ENCODE peak calls at places on chromosomes 7 and 10, in seven cellular contexts. B, L, P, C, J, R and S are unnamed samples.

GRCh38 chr7:77991656-77992055 is 193.1 kb downstream of the PHTF2 start:
- DNase-seq in B (no peak), L (no peak), P (no peak), C (no peak), J (no peak), R (no peak), S (no peak)

GRCh38 chr7:35467456-35467978 is 213.6 kb upstream of the TBX20 start:
- DNase-seq in B (no peak), L (no peak), P (no peak), C (no peak), J (no peak), R (no peak), S (no peak)

GRCh38 chr10:84308481-84309304 is 19.7 kb upstream of the CCSER2 start:
- DNase-seq in B (peak), L (peak), P (peak), C (peak), J (no peak), R (no peak), S (peak)

GRCh38 chr7:13047061-13047460 is 359.6 kb downstream of the ARL4A start:
- DNase-seq in B (no peak), L (no peak), P (no peak), C (no peak), J (no peak), R (no peak), S (no peak)

GRCh38 chr10:17788646-17789045 is 20.5 kb upstream of the MRC1 start:
- DNase-seq in B (no peak), L (no peak), P (no peak), C (no peak), J (no peak), R (no peak), S (no peak)

GRCh38 chr7:143345428-143345900 is 17.0 kb downstream of the FAM131B start:
- DNase-seq in B (peak), L (peak), P (peak), C (peak), J (peak), R (peak), S (no peak)

GRCh38 chr10:58070964-58071363 is 196.7 kb downstream of the IPMK start:
- DNase-seq in B (no peak), L (no peak), P (no peak), C (no peak), J (no peak), R (no peak), S (no peak)

GRCh38 chr7:58087536-58088190 is 637.7 kb downstream of the ZNF716 start:
- DNase-seq in B (no peak), L (no peak), P (no peak), C (no peak), J (no peak), R (no peak), S (no peak)

GRCh38 chr7:95755277-95755934 is 16.9 kb upstream of the DYNC1I1 start:
- DNase-seq in B (no peak), L (no peak), P (no peak), C (no peak), J (no peak), R (no peak), S (no peak)

GRCh38 chr7:141468341-141468740 is 82.9 kb upstream of the AGK start:
- DNase-seq in B (no peak), L (no peak), P (no peak), C (no peak), J (no peak), R (no peak), S (no peak)

GRCh38 chr10:22693371-22693784 is 21.0 kb downstream of the PIP4K2A start:
- DNase-seq in B (peak), L (peak), P (peak), C (no peak), J (no peak), R (no peak), S (no peak)

GRCh38 chr7:42065942-42066341 is 171.1 kb downstream of the GLI3 start:
- DNase-seq in B (peak), L (no peak), P (no peak), C (no peak), J (no peak), R (no peak), S (no peak)

GRCh38 chr10:99854860-99855259 is 72.4 kb downstream of the ABCC2 start:
- DNase-seq in B (peak), L (peak), P (peak), C (peak), J (no peak), R (no peak), S (peak)

GRCh38 chr10:33524966-33525365 is 190.5 kb upstream of the NRP1 start:
- DNase-seq in B (peak), L (peak), P (peak), C (no peak), J (no peak), R (no peak), S (peak)

GRCh38 chr7:117082636-117083035 is 129.3 kb downstream of the ST7 start:
- DNase-seq in B (no peak), L (no peak), P (no peak), C (no peak), J (no peak), R (no peak), S (no peak)

GRCh38 chr7:22561356-22561755 is 61.4 kb upstream of the STEAP1B start:
- DNase-seq in B (peak), L (peak), P (peak), C (peak), J (peak), R (peak), S (peak)

GRCh38 chr7:151131622-151132293 is 35.7 kb downstream of the GBX1 start:
- DNase-seq in B (no peak), L (no peak), P (no peak), C (no peak), J (no peak), R (no peak), S (no peak)

GRCh38 chr7:146764458-146764857 is 647.9 kb downstream of the CNTNAP2 start:
- DNase-seq in B (no peak), L (no peak), P (no peak), C (no peak), J (no peak), R (no peak), S (no peak)

GRCh38 chr7:106112118-106112971 is at the start of gene SYPL1:
- DNase-seq in B (peak), L (peak), P (peak), C (peak), J (peak), R (peak), S (peak)

GRCh38 chr10:12469345-12469744 is 120.0 kb downstream of the CAMK1D start:
- DNase-seq in B (no peak), L (no peak), P (no peak), C (no peak), J (no peak), R (no peak), S (no peak)

GRCh38 chr7:132121987-132122386 is 454.3 kb downstream of the PLXNA4 start:
- DNase-seq in B (no peak), L (no peak), P (no peak), C (no peak), J (no peak), R (no peak), S (no peak)

GRCh38 chr7:450741-451140 is 68.9 kb downstream of the PDGFA start:
- DNase-seq in B (no peak), L (no peak), P (no peak), C (no peak), J (no peak), R (no peak), S (no peak)

GRCh38 chr7:39700932-39701331 is 77.6 kb downstream of the RALA start:
- DNase-seq in B (no peak), L (no peak), P (no peak), C (no peak), J (no peak), R (no peak), S (no peak)

GRCh38 chr10:131947631-131948347 is 33.9 kb downstream of the BNIP3 start:
- DNase-seq in B (peak), L (peak), P (peak), C (peak), J (peak), R (no peak), S (peak)

GRCh38 chr7:102284399-102284798 is 2.3 kb upstream of the SH2B2 start:
- DNase-seq in B (no peak), L (no peak), P (no peak), C (no peak), J (no peak), R (no peak), S (no peak)

GRCh38 chr7:36192050-36192824 is 39.2 kb downstream of the EEPD1 start:
- DNase-seq in B (peak), L (peak), P (peak), C (no peak), J (peak), R (no peak), S (peak)

GRCh38 chr10:86372119-86372784 is 5.7 kb upstream of the GRID1 start:
- DNase-seq in B (no peak), L (no peak), P (no peak), C (no peak), J (peak), R (no peak), S (no peak)

GRCh38 chr7:142123184-142123583 is 11.7 kb downstream of the MGAM2 start:
- DNase-seq in B (no peak), L (no peak), P (no peak), C (no peak), J (no peak), R (no peak), S (no peak)

GRCh38 chr10:124033887-124034218 is 59.5 kb downstream of the CHST15 start:
- DNase-seq in B (peak), L (peak), P (peak), C (no peak), J (no peak), R (no peak), S (no peak)

GRCh38 chr10:88852327-88852726 is 683 bp upstream of the ANKRD22 start:
- DNase-seq in B (no peak), L (no peak), P (no peak), C (no peak), J (no peak), R (peak), S (no peak)

GRCh38 chr10:25867321-25867720 is 66.7 kb upstream of the MYO3A start:
- DNase-seq in B (peak), L (no peak), P (peak), C (no peak), J (no peak), R (no peak), S (no peak)

GRCh38 chr10:91350651-91351081 is 59.5 kb upstream of the HECTD2 start:
- DNase-seq in B (peak), L (peak), P (peak), C (no peak), J (no peak), R (no peak), S (no peak)

DNA sequence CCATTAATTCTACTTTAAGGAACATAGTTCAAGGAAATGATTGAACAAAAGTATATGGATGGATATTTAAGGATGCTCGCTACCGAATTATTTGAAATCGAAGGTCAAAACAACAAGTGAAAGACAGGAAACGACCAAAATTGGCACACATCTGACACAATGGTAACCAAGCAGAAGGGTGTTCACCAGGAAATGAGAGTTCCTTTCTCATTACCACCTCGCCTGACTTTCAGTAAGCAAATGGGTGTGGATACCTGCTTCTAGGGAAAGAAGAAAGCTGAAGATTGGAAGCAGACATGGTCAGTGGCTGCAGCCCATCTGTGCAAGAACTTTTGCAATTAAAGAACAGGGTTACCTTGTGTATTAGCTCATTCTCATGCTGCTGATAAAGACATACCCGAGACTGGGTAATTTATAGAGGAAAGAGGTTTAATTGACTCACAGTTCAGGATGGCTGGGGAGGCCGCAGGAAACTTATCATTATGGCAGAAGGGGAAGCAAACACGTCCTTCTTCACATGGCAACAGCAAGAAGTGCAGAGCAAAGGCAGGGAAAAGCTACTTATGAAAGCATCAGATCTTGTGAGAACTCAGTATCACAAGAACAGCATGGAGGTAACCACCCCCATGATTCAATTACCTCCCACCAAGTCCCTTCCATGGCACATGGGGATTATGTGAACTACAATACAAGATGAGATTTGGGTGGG is 6.2 kb upstream of the TMEM273 start:
- DNase-seq in B (no peak), L (no peak), P (no peak), C (no peak), J (no peak), R (no peak), S (no peak)
- H3K4me3 ChIP-seq in B (no peak), L (no peak), P (no peak), C (no peak), J (no peak), R (no peak), S (no peak)

GRCh38 chr7:94612253-94612652 is 43.7 kb downstream of the SGCE start:
- DNase-seq in B (no peak), L (no peak), P (no peak), C (no peak), J (no peak), R (no peak), S (no peak)
- TF ChIP-seq CTCF in B (no peak), L (no peak), P (no peak), C (no peak), J (no peak), R (no peak), S (no peak)

GRCh38 chr7:101170617-101171441 is 5.5 kb upstream of the VGF start:
- DNase-seq in B (no peak), L (peak), P (no peak), C (no peak), J (peak), R (no peak), S (no peak)

GRCh38 chr7:101171442-101171837 is 6.1 kb upstream of the VGF start:
- DNase-seq in B (no peak), L (peak), P (no peak), C (no peak), J (peak), R (no peak), S (no peak)

GRCh38 chr7:101169110-101169837 is 3.9 kb upstream of the VGF start:
- DNase-seq in B (no peak), L (peak), P (no peak), C (no peak), J (no peak), R (no peak), S (no peak)

GRCh38 chr7:101168412-101169049 is 3.2 kb upstream of the VGF start:
- DNase-seq in B (no peak), L (no peak), P (no peak), C (no peak), J (peak), R (no peak), S (no peak)

DNA sequence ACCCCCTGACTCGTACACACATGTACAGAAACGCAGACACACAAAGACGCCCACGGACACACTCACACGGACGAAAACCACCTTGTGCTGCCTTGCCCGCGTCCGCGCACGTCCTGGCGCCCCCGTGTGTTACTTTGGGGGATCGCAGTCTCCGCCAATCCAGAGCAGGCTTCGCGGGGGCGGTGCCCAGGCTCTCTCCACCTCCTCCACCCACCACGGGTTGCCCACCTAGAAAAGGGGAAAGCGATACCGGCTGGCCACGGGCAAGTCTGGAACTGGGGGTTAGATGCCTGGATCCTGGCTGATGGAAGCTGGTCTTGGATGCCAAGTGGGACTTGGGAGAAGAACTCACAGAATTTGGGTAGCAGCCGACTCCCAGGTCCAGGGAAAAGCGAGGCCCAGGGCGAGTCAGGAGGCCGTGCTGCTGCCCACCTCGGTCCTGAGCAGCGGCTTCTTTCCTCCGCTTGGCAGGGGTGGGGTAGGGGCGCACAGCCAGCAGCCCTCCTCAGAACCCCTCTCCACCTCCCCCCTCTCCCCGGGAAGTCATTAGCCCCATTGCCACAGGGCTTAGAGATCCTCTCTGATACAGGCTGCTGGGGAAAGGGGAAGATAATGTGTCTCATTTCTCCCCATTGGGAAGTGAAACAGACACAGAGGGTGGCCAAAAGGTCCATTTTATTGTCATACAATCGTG is 4.6 kb upstream of the VGF start:
- DNase-seq in B (peak), L (peak), P (peak), C (no peak), J (peak), R (peak), S (no peak)
- H3K4me3 ChIP-seq in B (no peak), L (no peak), P (no peak), C (no peak), J (no peak), R (no peak), S (no peak)

GRCh38 chr10:71443676-71444075 is 47.0 kb downstream of the CDH23 start:
- DNase-seq in B (no peak), L (no peak), P (no peak), C (no peak), J (peak), R (no peak), S (no peak)
- TF ChIP-seq CTCF in B (no peak), L (no peak), P (no peak), C (no peak), J (no peak), R (no peak), S (no peak)

GRCh38 chr7:26078437-26079362 is 73.3 kb upstream of the NFE2L3 start:
- DNase-seq in B (peak), L (peak), P (peak), C (peak), J (peak), R (peak), S (no peak)
- H3K4me3 ChIP-seq in B (no peak), L (no peak), P (no peak), C (no peak), J (no peak), R (no peak), S (no peak)

GRCh38 chr10:80468002-80468401 is 13.9 kb downstream of the TSPAN14 start:
- DNase-seq in B (no peak), L (no peak), P (peak), C (no peak), J (peak), R (no peak), S (no peak)
- TF ChIP-seq CTCF in B (no peak), L (no peak), P (no peak), C (no peak), J (peak), R (no peak), S (no peak)